ENCODE peak calls at places on chromosome 1, in seven cellular contexts. U is H9, G is IMR-90, Q is mesendoderm, A is trophoblast cell, R is mesenchymal stem cell, D is H1. Y is an unnamed sample.

GRCh38 chr1:180912801-180913616 is at the start of gene KIAA1614:
- DNase-seq in A (peak), G (peak), Q (peak), U (peak), R (peak), D (no peak), Y (peak)

GRCh38 chr1:9363061-9363471 is 70.4 kb downstream of the SPSB1 start:
- DNase-seq in U (no peak), Q (no peak), G (no peak), R (no peak), A (no peak), D (no peak), Y (no peak)

GRCh38 chr1:162873671-162874666 is 13.0 kb upstream of the CCDC190 start:
- DNase-seq in R (no peak), Q (no peak), U (no peak), D (no peak), G (peak), A (no peak), Y (no peak)

GRCh38 chr1:88800382-88801051 is 90.8 kb downstream of the GTF2B start:
- DNase-seq in U (no peak), R (peak), G (peak), D (no peak), Q (peak), A (peak), Y (no peak)

GRCh38 chr1:2604854-2605753 is 18.5 kb downstream of the PRXL2B start:
- DNase-seq in G (no peak), U (no peak), Q (no peak), R (no peak), A (no peak), D (no peak), Y (no peak)

GRCh38 chr1:186740324-186740723 is 60.1 kb upstream of the PTGS2 start:
- DNase-seq in Q (no peak), A (no peak), G (no peak), R (no peak), D (no peak), U (no peak), Y (no peak)

GRCh38 chr1:189513091-189513490 is 964.6 kb downstream of the BRINP3 start:
- DNase-seq in Q (peak), U (peak), D (no peak), R (no peak), G (no peak), A (no peak), Y (no peak)

GRCh38 chr1:95323117-95323516 is 89.1 kb downstream of the RWDD3 start:
- DNase-seq in D (no peak), A (peak), G (no peak), Q (peak), U (no peak), R (peak), Y (peak)

GRCh38 chr1:32981003-32981909 is 16.6 kb upstream of the RNF19B start:
- DNase-seq in U (no peak), A (peak), G (peak), D (no peak), Q (no peak), R (peak), Y (no peak)

GRCh38 chr1:89065077-89065868 is at the start of gene GBP1:
- DNase-seq in U (no peak), Q (no peak), D (no peak), A (peak), R (peak), G (peak), Y (no peak)

GRCh38 chr1:158285756-158286241 is 3.9 kb upstream of the CD1C start:
- DNase-seq in U (no peak), D (no peak), A (peak), G (no peak), Q (no peak), R (no peak), Y (no peak)

GRCh38 chr1:169414927-169415326 is 12.3 kb downstream of the CCDC181 start:
- DNase-seq in A (peak), U (no peak), R (no peak), G (no peak), D (no peak), Q (no peak), Y (no peak)

GRCh38 chr1:7223334-7224080 is 438.3 kb downstream of the CAMTA1 start:
- DNase-seq in R (peak), D (no peak), U (no peak), G (peak), Q (no peak), A (no peak), Y (no peak)

GRCh38 chr1:224539971-224540370 is 76.1 kb upstream of the CNIH3 start:
- DNase-seq in R (no peak), U (no peak), D (no peak), A (peak), Q (no peak), G (peak), Y (no peak)

GRCh38 chr1:63922848-63923247 is 149.0 kb downstream of the ROR1 start:
- DNase-seq in Q (no peak), U (no peak), R (no peak), D (no peak), A (no peak), G (no peak), Y (no peak)

GRCh38 chr1:220243947-220244346 is 28.3 kb downstream of the RAB3GAP2 start:
- DNase-seq in Q (no peak), G (no peak), D (no peak), A (no peak), U (no peak), R (no peak), Y (no peak)

GRCh38 chr1:74396462-74396861 is 115.9 kb downstream of the LRRC53 start:
- DNase-seq in U (no peak), D (no peak), A (no peak), R (no peak), G (no peak), Q (no peak), Y (no peak)

GRCh38 chr1:21906173-21907078 is 30.7 kb downstream of the HSPG2 start:
- DNase-seq in U (no peak), A (peak), G (peak), D (no peak), R (peak), Q (no peak), Y (no peak)

GRCh38 chr1:55572878-55573734 is 357.9 kb upstream of the USP24 start:
- DNase-seq in U (no peak), Q (no peak), G (peak), A (peak), R (no peak), D (no peak), Y (no peak)

GRCh38 chr1:208007938-208008342 is 97.0 kb upstream of the CD34 start:
- DNase-seq in R (no peak), A (no peak), U (no peak), G (peak), D (no peak), Q (no peak), Y (no peak)

GRCh38 chr1:178539291-178539690 is 26.4 kb downstream of the TEX35 start:
- DNase-seq in D (no peak), G (no peak), U (no peak), A (no peak), Q (no peak), R (no peak), Y (no peak)

GRCh38 chr1:207873055-207873890 is 37.7 kb downstream of the CD34 start:
- DNase-seq in G (no peak), U (no peak), A (no peak), D (no peak), Q (no peak), R (no peak), Y (no peak)

GRCh38 chr1:21293537-21294265 is 3.4 kb upstream of the ECE1 start:
- DNase-seq in A (no peak), R (no peak), D (no peak), U (no peak), G (no peak), Q (no peak), Y (no peak)

GRCh38 chr1:188782220-188782841 is 1695.3 kb downstream of the BRINP3 start:
- DNase-seq in U (peak), Q (peak), R (peak), D (peak), A (peak), G (peak), Y (peak)

GRCh38 chr1:204102029-204102611 is 29.2 kb downstream of the SOX13 start:
- DNase-seq in D (no peak), A (no peak), G (no peak), U (no peak), Q (no peak), R (no peak), Y (no peak)

GRCh38 chr1:182083851-182084486 is 22.5 kb upstream of the ZNF648 start:
- DNase-seq in D (no peak), G (no peak), R (no peak), U (no peak), Q (no peak), A (no peak), Y (no peak)

GRCh38 chr1:3907621-3908165 is 7.6 kb upstream of the C1orf174 start:
- DNase-seq in D (no peak), U (no peak), A (no peak), Q (no peak), R (no peak), G (no peak), Y (no peak)

GRCh38 chr1:10399487-10399917 is 638 bp downstream of the PGD start:
- DNase-seq in U (no peak), A (no peak), D (no peak), G (peak), Q (no peak), R (peak), Y (no peak)

GRCh38 chr1:192951961-192952460 is 107.1 kb downstream of the UCHL5 start:
- DNase-seq in D (no peak), G (peak), U (no peak), R (peak), A (peak), Q (no peak), Y (no peak)

GRCh38 chr1:156797212-156797871 is 19.3 kb downstream of the SH2D2A start:
- DNase-seq in A (peak), R (peak), Q (peak), D (no peak), U (peak), G (peak), Y (peak)

GRCh38 chr1:185213086-185213485 is 56.1 kb downstream of the SWT1 start:
- DNase-seq in R (peak), U (no peak), G (peak), Q (no peak), A (no peak), D (no peak), Y (no peak)

GRCh38 chr1:185207980-185208602 is 51.1 kb downstream of the SWT1 start:
- DNase-seq in A (no peak), Q (no peak), D (no peak), G (peak), R (no peak), U (no peak), Y (no peak)

GRCh38 chr1:185208626-185209170 is 51.7 kb downstream of the SWT1 start:
- DNase-seq in G (peak), R (no peak), D (no peak), A (peak), Q (no peak), U (no peak), Y (no peak)

DNA sequence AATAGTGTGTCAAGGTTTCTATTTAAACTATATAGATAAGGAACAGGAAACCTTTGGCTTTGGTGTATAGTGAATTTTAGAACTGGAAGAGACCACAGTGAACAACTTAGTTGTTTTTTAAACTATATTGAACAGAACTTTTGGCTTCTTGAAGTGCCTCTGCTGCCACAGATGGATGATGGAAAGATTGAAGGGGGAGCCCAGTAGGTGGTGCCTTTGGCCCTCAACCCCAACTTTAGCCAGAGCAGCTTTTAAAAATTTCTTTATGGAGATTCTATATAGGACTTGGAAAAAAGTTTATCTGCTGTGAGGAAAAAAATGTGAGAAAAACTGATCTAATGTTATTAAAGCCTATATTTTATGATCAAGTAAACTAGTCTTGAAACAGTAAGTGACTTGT is 50.2 kb downstream of the SWT1 start:
- DNase-seq in D (no peak), U (no peak), A (no peak), R (no peak), G (no peak), Q (peak), Y (no peak)
- H3K18ac ChIP-seq in D (no peak), U (no peak), A (no peak), R (no peak), G (no peak), Q (no peak), Y (no peak)

DNA sequence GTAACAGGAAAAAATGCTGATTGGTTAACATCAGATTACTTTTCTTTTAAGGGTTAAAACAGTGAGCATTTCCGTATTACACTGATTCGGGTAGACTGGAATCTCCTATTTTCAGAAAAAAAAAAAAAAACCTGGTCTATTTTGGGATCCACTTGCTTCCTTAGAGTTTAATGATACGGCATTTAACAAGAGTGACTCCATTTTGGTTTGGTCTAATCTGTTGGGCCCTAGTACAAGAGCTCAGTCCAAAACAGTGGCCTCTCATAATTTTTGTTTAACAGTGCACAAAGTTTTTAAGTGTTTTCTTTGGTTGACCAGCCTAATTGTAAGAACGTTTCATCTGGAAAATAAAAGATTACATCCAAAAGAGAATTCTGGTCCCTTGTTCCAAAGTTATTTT is 120.2 kb downstream of the NRDC start:
- DNase-seq in R (no peak), D (no peak), U (no peak), G (no peak), A (no peak), Q (no peak), Y (no peak)
- H3K27ac ChIP-seq in R (no peak), D (no peak), U (no peak), G (no peak), A (no peak), Q (no peak), Y (no peak)

GRCh38 chr1:57331620-57332019 is 92.2 kb downstream of the DAB1 start:
- DNase-seq in A (no peak), Q (no peak), G (no peak), D (no peak), R (no peak), U (no peak), Y (no peak)

GRCh38 chr1:57340361-57341192 is 83.3 kb downstream of the DAB1 start:
- DNase-seq in G (no peak), R (no peak), U (no peak), Q (no peak), D (no peak), A (no peak), Y (no peak)

GRCh38 chr1:57341721-57342120 is 82.1 kb downstream of the DAB1 start:
- DNase-seq in U (no peak), Q (no peak), A (no peak), D (no peak), R (no peak), G (no peak), Y (no peak)

GRCh38 chr1:57337623-57338022 is 86.2 kb downstream of the DAB1 start:
- DNase-seq in D (no peak), U (no peak), A (no peak), Q (no peak), R (no peak), G (no peak), Y (no peak)

DNA sequence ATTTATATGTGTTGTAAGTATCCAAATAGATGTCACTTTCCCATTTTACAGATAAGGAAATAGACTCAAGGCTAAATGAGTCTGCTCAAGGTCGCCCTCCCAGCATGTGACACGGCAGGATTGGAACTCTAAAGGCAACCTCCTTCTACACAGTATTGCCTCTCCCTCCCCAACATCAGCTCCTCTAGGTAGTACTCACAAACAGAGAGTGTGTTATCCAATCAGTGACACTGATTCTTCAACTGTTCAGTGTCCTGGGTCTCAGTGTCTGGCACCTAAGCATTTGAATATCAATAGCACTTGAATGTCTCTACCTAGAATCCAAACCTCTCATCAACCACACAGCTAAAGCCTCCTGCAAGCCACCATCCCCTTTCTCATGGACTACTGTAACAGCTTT is 87.1 kb downstream of the DAB1 start:
- DNase-seq in G (no peak), D (no peak), R (no peak), A (no peak), U (no peak), Q (peak), Y (no peak)
- H3K18ac ChIP-seq in G (no peak), D (no peak), R (no peak), A (no peak), U (no peak), Q (no peak), Y (no peak)

GRCh38 chr1:24120965-24121364 is 9.0 kb upstream of the MYOM3 start:
- DNase-seq in D (no peak), A (no peak), G (no peak), Q (no peak), U (no peak), R (no peak), Y (no peak)
- H3K27ac ChIP-seq in D (no peak), A (no peak), G (no peak), Q (no peak), U (no peak), R (no peak), Y (no peak)

DNA sequence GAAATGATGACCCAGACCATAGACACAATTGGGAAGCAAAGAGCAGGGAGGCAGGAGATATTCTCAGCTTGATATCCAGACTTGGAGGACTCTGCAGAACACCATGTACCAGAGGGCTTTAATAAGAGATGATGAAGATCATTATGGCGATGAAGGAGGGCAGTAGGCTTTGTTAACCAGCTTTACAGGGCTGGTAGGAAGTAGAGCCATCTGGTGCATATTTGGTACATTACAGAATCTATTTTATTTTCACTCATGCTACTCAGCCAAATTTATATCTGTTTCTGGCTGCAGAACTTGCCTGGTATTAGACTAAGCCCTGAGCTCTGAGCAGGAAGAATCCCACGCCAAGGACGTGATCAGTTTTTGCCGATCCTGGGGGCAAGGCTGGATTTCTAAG is 61.8 kb upstream of the SYT6 start:
- DNase-seq in G (no peak), U (no peak), R (no peak), Q (no peak), A (no peak), D (no peak), Y (no peak)
- H3K18ac ChIP-seq in G (no peak), U (no peak), R (no peak), Q (no peak), A (no peak), D (no peak), Y (no peak)

Y was measured in neuronal stem cell.